ENCODE peak calls at places on chromosomes 13 and 19, in four cellular contexts. One of them, this sample, is unnamed.

GRCh38 chr13:52736891-52737290 is 2.7 kb downstream of the CNMD start:
- DNase-seq in activated naive CD4-positive, alpha-beta T cell treated with anti-CD3 and anti-CD28 coated beads, Interleukin-2, amount 10 ng/mL, durations not matched to agents 7 days and 5 days: no peak
- DNase-seq in ACHN: no peak
- DNase-seq in astrocyte of the spinal cord: no peak
- DNase-seq in this sample: no peak

GRCh38 chr19:19405919-19406877 is 723 bp downstream of the GATAD2A start:
- DNase-seq in activated naive CD4-positive, alpha-beta T cell treated with anti-CD3 and anti-CD28 coated beads, Interleukin-2, amount 10 ng/mL, durations not matched to agents 7 days and 5 days: peak
- DNase-seq in ACHN: peak
- DNase-seq in astrocyte of the spinal cord: peak
- DNase-seq in this sample: peak

GRCh38 chr13:36124236-36124822 is 6.9 kb downstream of the DCLK1 start:
- DNase-seq in activated naive CD4-positive, alpha-beta T cell treated with anti-CD3 and anti-CD28 coated beads, Interleukin-2, amount 10 ng/mL, durations not matched to agents 7 days and 5 days: no peak
- DNase-seq in ACHN: no peak
- DNase-seq in astrocyte of the spinal cord: peak
- DNase-seq in this sample: no peak

GRCh38 chr19:1592023-1592754 is 476 bp downstream of the MBD3 start:
- DNase-seq in activated naive CD4-positive, alpha-beta T cell treated with anti-CD3 and anti-CD28 coated beads, Interleukin-2, amount 10 ng/mL, durations not matched to agents 7 days and 5 days: peak
- DNase-seq in ACHN: peak
- DNase-seq in astrocyte of the spinal cord: peak
- DNase-seq in this sample: peak

GRCh38 chr19:50332014-50332263 is 2.8 kb upstream of the KCNC3 start:
- DNase-seq in activated naive CD4-positive, alpha-beta T cell treated with anti-CD3 and anti-CD28 coated beads, Interleukin-2, amount 10 ng/mL, durations not matched to agents 7 days and 5 days: no peak
- DNase-seq in ACHN: no peak
- DNase-seq in astrocyte of the spinal cord: no peak
- DNase-seq in this sample: no peak

GRCh38 chr13:54241719-54242118 is 1213.1 kb downstream of the OLFM4 start:
- DNase-seq in activated naive CD4-positive, alpha-beta T cell treated with anti-CD3 and anti-CD28 coated beads, Interleukin-2, amount 10 ng/mL, durations not matched to agents 7 days and 5 days: no peak
- DNase-seq in ACHN: no peak
- DNase-seq in astrocyte of the spinal cord: peak
- DNase-seq in this sample: no peak

GRCh38 chr19:15138427-15138826 is 31.2 kb downstream of the SYDE1 start:
- DNase-seq in activated naive CD4-positive, alpha-beta T cell treated with anti-CD3 and anti-CD28 coated beads, Interleukin-2, amount 10 ng/mL, durations not matched to agents 7 days and 5 days: no peak
- DNase-seq in ACHN: no peak
- DNase-seq in astrocyte of the spinal cord: no peak
- DNase-seq in this sample: no peak

GRCh38 chr19:10389863-10390262 is 9.5 kb upstream of the TYK2 start:
- DNase-seq in activated naive CD4-positive, alpha-beta T cell treated with anti-CD3 and anti-CD28 coated beads, Interleukin-2, amount 10 ng/mL, durations not matched to agents 7 days and 5 days: peak
- DNase-seq in ACHN: no peak
- DNase-seq in astrocyte of the spinal cord: no peak
- DNase-seq in this sample: no peak

This sample was measured in sigmoid colon.